ENCODE peak calls at places on chromosome 12, in ten cellular contexts. One of them, this sample, is unnamed.

GRCh38 chr12:71684081-71684480 is 1.8 kb upstream of the TMEM19 start:
- DNase-seq in astrocyte of the spinal cord: no peak
- DNase-seq in stimulated activated CD8-positive, alpha-beta memory T cell treated with anti-CD3 and anti-CD28 coated beads, Interleukin-2, amount 100 ng/mL, for 48 hours: no peak
- DNase-seq in HFFc6: no peak
- DNase-seq in Daoy: no peak
- DNase-seq in pancreas: no peak
- DNase-seq in Kasumi-1: no peak
- DNase-seq in amniotic stem cell: no peak
- DNase-seq in DND-41: no peak
- DNase-seq in pons: peak
- DNase-seq in this sample: no peak

GRCh38 chr12:28993720-28994119 is 155.4 kb upstream of the FAR2 start:
- DNase-seq in astrocyte of the spinal cord: no peak
- DNase-seq in stimulated activated CD8-positive, alpha-beta memory T cell treated with anti-CD3 and anti-CD28 coated beads, Interleukin-2, amount 100 ng/mL, for 48 hours: no peak
- DNase-seq in HFFc6: no peak
- DNase-seq in Daoy: no peak
- DNase-seq in pancreas: no peak
- DNase-seq in Kasumi-1: no peak
- DNase-seq in amniotic stem cell: no peak
- DNase-seq in DND-41: no peak
- DNase-seq in pons: no peak
- DNase-seq in this sample: no peak

GRCh38 chr12:132572106-132572505 is 38.3 kb downstream of the LRCOL1 start:
- DNase-seq in astrocyte of the spinal cord: no peak
- DNase-seq in stimulated activated CD8-positive, alpha-beta memory T cell treated with anti-CD3 and anti-CD28 coated beads, Interleukin-2, amount 100 ng/mL, for 48 hours: no peak
- DNase-seq in HFFc6: no peak
- DNase-seq in Daoy: no peak
- DNase-seq in pancreas: no peak
- DNase-seq in Kasumi-1: no peak
- DNase-seq in amniotic stem cell: no peak
- DNase-seq in DND-41: no peak
- DNase-seq in pons: no peak
- DNase-seq in this sample: no peak

GRCh38 chr12:23891115-23891514 is 58.4 kb downstream of the SOX5 start:
- DNase-seq in astrocyte of the spinal cord: no peak
- DNase-seq in stimulated activated CD8-positive, alpha-beta memory T cell treated with anti-CD3 and anti-CD28 coated beads, Interleukin-2, amount 100 ng/mL, for 48 hours: no peak
- DNase-seq in HFFc6: no peak
- DNase-seq in Daoy: no peak
- DNase-seq in pancreas: no peak
- DNase-seq in Kasumi-1: no peak
- DNase-seq in amniotic stem cell: no peak
- DNase-seq in DND-41: no peak
- DNase-seq in pons: no peak
- DNase-seq in this sample: no peak

GRCh38 chr12:26277511-26278246 is 82.3 kb downstream of the SSPN start:
- DNase-seq in astrocyte of the spinal cord: peak
- DNase-seq in stimulated activated CD8-positive, alpha-beta memory T cell treated with anti-CD3 and anti-CD28 coated beads, Interleukin-2, amount 100 ng/mL, for 48 hours: no peak
- DNase-seq in HFFc6: no peak
- DNase-seq in Daoy: peak
- DNase-seq in pancreas: no peak
- DNase-seq in Kasumi-1: no peak
- DNase-seq in amniotic stem cell: no peak
- DNase-seq in DND-41: no peak
- DNase-seq in pons: no peak
- DNase-seq in this sample: peak

GRCh38 chr12:90945070-90945649 is 9.8 kb downstream of the CCER1 start:
- DNase-seq in astrocyte of the spinal cord: peak
- DNase-seq in stimulated activated CD8-positive, alpha-beta memory T cell treated with anti-CD3 and anti-CD28 coated beads, Interleukin-2, amount 100 ng/mL, for 48 hours: no peak
- DNase-seq in HFFc6: peak
- DNase-seq in Daoy: no peak
- DNase-seq in pancreas: no peak
- DNase-seq in Kasumi-1: peak
- DNase-seq in amniotic stem cell: peak
- DNase-seq in DND-41: no peak
- DNase-seq in pons: peak
- DNase-seq in this sample: no peak

GRCh38 chr12:57089259-57090245 is 638 bp downstream of the NAB2 start:
- DNase-seq in astrocyte of the spinal cord: peak
- DNase-seq in stimulated activated CD8-positive, alpha-beta memory T cell treated with anti-CD3 and anti-CD28 coated beads, Interleukin-2, amount 100 ng/mL, for 48 hours: no peak
- DNase-seq in HFFc6: peak
- DNase-seq in Daoy: peak
- DNase-seq in pancreas: peak
- DNase-seq in Kasumi-1: peak
- DNase-seq in amniotic stem cell: no peak
- DNase-seq in DND-41: peak
- DNase-seq in pons: peak
- DNase-seq in this sample: peak

GRCh38 chr12:40049268-40049667 is 56.6 kb downstream of the SLC2A13 start:
- DNase-seq in astrocyte of the spinal cord: no peak
- DNase-seq in stimulated activated CD8-positive, alpha-beta memory T cell treated with anti-CD3 and anti-CD28 coated beads, Interleukin-2, amount 100 ng/mL, for 48 hours: no peak
- DNase-seq in HFFc6: no peak
- DNase-seq in Daoy: no peak
- DNase-seq in pancreas: no peak
- DNase-seq in Kasumi-1: no peak
- DNase-seq in amniotic stem cell: no peak
- DNase-seq in DND-41: no peak
- DNase-seq in pons: no peak
- DNase-seq in this sample: no peak

GRCh38 chr12:116164976-116165425 is 112.5 kb downstream of the MED13L start:
- DNase-seq in astrocyte of the spinal cord: peak
- DNase-seq in stimulated activated CD8-positive, alpha-beta memory T cell treated with anti-CD3 and anti-CD28 coated beads, Interleukin-2, amount 100 ng/mL, for 48 hours: no peak
- DNase-seq in HFFc6: peak
- DNase-seq in Daoy: peak
- DNase-seq in pancreas: no peak
- DNase-seq in Kasumi-1: no peak
- DNase-seq in amniotic stem cell: no peak
- DNase-seq in DND-41: no peak
- DNase-seq in pons: no peak
- DNase-seq in this sample: no peak

GRCh38 chr12:18658829-18659228 is 79.0 kb downstream of the PLCZ1 start:
- DNase-seq in astrocyte of the spinal cord: no peak
- DNase-seq in stimulated activated CD8-positive, alpha-beta memory T cell treated with anti-CD3 and anti-CD28 coated beads, Interleukin-2, amount 100 ng/mL, for 48 hours: no peak
- DNase-seq in HFFc6: no peak
- DNase-seq in Daoy: no peak
- DNase-seq in pancreas: no peak
- DNase-seq in Kasumi-1: no peak
- DNase-seq in amniotic stem cell: no peak
- DNase-seq in DND-41: no peak
- DNase-seq in pons: no peak
- DNase-seq in this sample: no peak

GRCh38 chr12:114403044-114403689 is 2.8 kb downstream of the TBX5 start:
- DNase-seq in astrocyte of the spinal cord: no peak
- DNase-seq in stimulated activated CD8-positive, alpha-beta memory T cell treated with anti-CD3 and anti-CD28 coated beads, Interleukin-2, amount 100 ng/mL, for 48 hours: no peak
- DNase-seq in HFFc6: peak
- DNase-seq in Daoy: peak
- DNase-seq in pancreas: no peak
- DNase-seq in Kasumi-1: no peak
- DNase-seq in amniotic stem cell: no peak
- DNase-seq in DND-41: no peak
- DNase-seq in pons: no peak
- DNase-seq in this sample: no peak

GRCh38 chr12:89154743-89155530 is 197.4 kb downstream of the DUSP6 start:
- DNase-seq in astrocyte of the spinal cord: no peak
- DNase-seq in stimulated activated CD8-positive, alpha-beta memory T cell treated with anti-CD3 and anti-CD28 coated beads, Interleukin-2, amount 100 ng/mL, for 48 hours: no peak
- DNase-seq in HFFc6: no peak
- DNase-seq in Daoy: no peak
- DNase-seq in pancreas: no peak
- DNase-seq in Kasumi-1: peak
- DNase-seq in amniotic stem cell: no peak
- DNase-seq in DND-41: no peak
- DNase-seq in pons: no peak
- DNase-seq in this sample: no peak

GRCh38 chr12:92070054-92070863 is 75.4 kb downstream of the BTG1 start:
- DNase-seq in astrocyte of the spinal cord: no peak
- DNase-seq in stimulated activated CD8-positive, alpha-beta memory T cell treated with anti-CD3 and anti-CD28 coated beads, Interleukin-2, amount 100 ng/mL, for 48 hours: no peak
- DNase-seq in HFFc6: no peak
- DNase-seq in Daoy: no peak
- DNase-seq in pancreas: peak
- DNase-seq in Kasumi-1: no peak
- DNase-seq in amniotic stem cell: no peak
- DNase-seq in DND-41: no peak
- DNase-seq in pons: no peak
- DNase-seq in this sample: peak

GRCh38 chr12:124376435-124376834 is 81.5 kb downstream of the RFLNA start:
- DNase-seq in astrocyte of the spinal cord: no peak
- DNase-seq in stimulated activated CD8-positive, alpha-beta memory T cell treated with anti-CD3 and anti-CD28 coated beads, Interleukin-2, amount 100 ng/mL, for 48 hours: no peak
- DNase-seq in HFFc6: no peak
- DNase-seq in Daoy: no peak
- DNase-seq in pancreas: no peak
- DNase-seq in Kasumi-1: no peak
- DNase-seq in amniotic stem cell: no peak
- DNase-seq in DND-41: no peak
- DNase-seq in pons: no peak
- DNase-seq in this sample: no peak

GRCh38 chr12:107543841-107544240 is 141.8 kb upstream of the PWP1 start:
- DNase-seq in astrocyte of the spinal cord: no peak
- DNase-seq in stimulated activated CD8-positive, alpha-beta memory T cell treated with anti-CD3 and anti-CD28 coated beads, Interleukin-2, amount 100 ng/mL, for 48 hours: no peak
- DNase-seq in HFFc6: no peak
- DNase-seq in Daoy: no peak
- DNase-seq in pancreas: no peak
- DNase-seq in Kasumi-1: no peak
- DNase-seq in amniotic stem cell: no peak
- DNase-seq in DND-41: no peak
- DNase-seq in pons: no peak
- DNase-seq in this sample: no peak

GRCh38 chr12:105696-106095 is 39.1 kb downstream of the IQSEC3 start:
- DNase-seq in astrocyte of the spinal cord: no peak
- DNase-seq in stimulated activated CD8-positive, alpha-beta memory T cell treated with anti-CD3 and anti-CD28 coated beads, Interleukin-2, amount 100 ng/mL, for 48 hours: no peak
- DNase-seq in HFFc6: no peak
- DNase-seq in Daoy: no peak
- DNase-seq in pancreas: no peak
- DNase-seq in Kasumi-1: no peak
- DNase-seq in amniotic stem cell: no peak
- DNase-seq in DND-41: no peak
- DNase-seq in pons: no peak
- DNase-seq in this sample: no peak

GRCh38 chr12:109393437-109394345 is 46.0 kb downstream of the MYO1H start:
- DNase-seq in astrocyte of the spinal cord: peak
- DNase-seq in stimulated activated CD8-positive, alpha-beta memory T cell treated with anti-CD3 and anti-CD28 coated beads, Interleukin-2, amount 100 ng/mL, for 48 hours: no peak
- DNase-seq in HFFc6: peak
- DNase-seq in Daoy: peak
- DNase-seq in pancreas: no peak
- DNase-seq in Kasumi-1: peak
- DNase-seq in amniotic stem cell: peak
- DNase-seq in DND-41: peak
- DNase-seq in pons: peak
- DNase-seq in this sample: peak

GRCh38 chr12:123573870-123574269 is 10.5 kb upstream of the TMED2 start:
- DNase-seq in astrocyte of the spinal cord: no peak
- DNase-seq in stimulated activated CD8-positive, alpha-beta memory T cell treated with anti-CD3 and anti-CD28 coated beads, Interleukin-2, amount 100 ng/mL, for 48 hours: no peak
- DNase-seq in HFFc6: no peak
- DNase-seq in Daoy: no peak
- DNase-seq in pancreas: no peak
- DNase-seq in Kasumi-1: no peak
- DNase-seq in amniotic stem cell: no peak
- DNase-seq in DND-41: no peak
- DNase-seq in pons: no peak
- DNase-seq in this sample: no peak

GRCh38 chr12:13102481-13103195 is 829 bp downstream of the GSG1 start:
- DNase-seq in astrocyte of the spinal cord: peak
- DNase-seq in stimulated activated CD8-positive, alpha-beta memory T cell treated with anti-CD3 and anti-CD28 coated beads, Interleukin-2, amount 100 ng/mL, for 48 hours: no peak
- DNase-seq in HFFc6: peak
- DNase-seq in Daoy: no peak
- DNase-seq in pancreas: no peak
- DNase-seq in Kasumi-1: no peak
- DNase-seq in amniotic stem cell: no peak
- DNase-seq in DND-41: no peak
- DNase-seq in pons: peak
- DNase-seq in this sample: no peak

GRCh38 chr12:92340441-92341332 is 195.0 kb upstream of the BTG1 start:
- DNase-seq in astrocyte of the spinal cord: no peak
- DNase-seq in stimulated activated CD8-positive, alpha-beta memory T cell treated with anti-CD3 and anti-CD28 coated beads, Interleukin-2, amount 100 ng/mL, for 48 hours: no peak
- DNase-seq in HFFc6: no peak
- DNase-seq in Daoy: peak
- DNase-seq in pancreas: no peak
- DNase-seq in Kasumi-1: no peak
- DNase-seq in amniotic stem cell: no peak
- DNase-seq in DND-41: no peak
- DNase-seq in pons: no peak
- DNase-seq in this sample: no peak

GRCh38 chr12:11584213-11584855 is 65.1 kb upstream of the ETV6 start:
- DNase-seq in astrocyte of the spinal cord: no peak
- DNase-seq in stimulated activated CD8-positive, alpha-beta memory T cell treated with anti-CD3 and anti-CD28 coated beads, Interleukin-2, amount 100 ng/mL, for 48 hours: no peak
- DNase-seq in HFFc6: no peak
- DNase-seq in Daoy: no peak
- DNase-seq in pancreas: no peak
- DNase-seq in Kasumi-1: no peak
- DNase-seq in amniotic stem cell: no peak
- DNase-seq in DND-41: no peak
- DNase-seq in pons: no peak
- DNase-seq in this sample: peak